ENCODE peak calls at places on chromosomes 5 and 9, in seven cellular contexts. V is WTC11, A is astrocyte of the spinal cord, S is endothelial cell, X is cardiac muscle cell, P is left lung, O is transverse colon. T is an unnamed sample.

GRCh38 chr5:12672141-12672540 is 767.9 kb upstream of the CTNND2 start:
- DNase-seq in P (no peak), A (no peak), S (no peak), V (no peak), O (no peak), X (peak; percentile 20), T (no peak)

GRCh38 chr9:87336914-87337333 is 160.7 kb upstream of the DAPK1 start:
- DNase-seq in S (no peak), X (peak; percentile 79), A (peak; percentile 83), V (no peak), O (no peak), P (no peak), T (peak; percentile 5)

GRCh38 chr5:61052870-61053269 is 107.9 kb downstream of the NDUFAF2 start:
- DNase-seq in O (no peak), A (peak; percentile 91), X (no peak), V (no peak), S (no peak), P (no peak), T (no peak)

GRCh38 chr5:14319102-14319501 is 176.0 kb downstream of the TRIO start:
- DNase-seq in P (no peak), O (no peak), S (no peak), A (no peak), V (no peak), X (no peak), T (no peak)

GRCh38 chr9:125847735-125848134 is 100.6 kb downstream of the PBX3 start:
- DNase-seq in V (no peak), A (no peak), S (no peak), X (no peak), P (no peak), O (no peak), T (no peak)

GRCh38 chr5:160931283-160931682 is 79.3 kb upstream of the ATP10B start:
- DNase-seq in S (no peak), A (no peak), P (no peak), O (no peak), X (no peak), V (no peak), T (no peak)

GRCh38 chr5:150508828-150509227 is 897 bp downstream of the NDST1 start:
- DNase-seq in V (no peak), A (no peak), X (no peak), S (no peak), O (no peak), P (no peak), T (no peak)

GRCh38 chr9:136965771-136966484 is 11.4 kb upstream of the PTGDS start:
- DNase-seq in V (no peak), O (no peak), P (no peak), A (no peak), S (no peak), X (no peak), T (no peak)

GRCh38 chr9:16611001-16611400 is 259.5 kb downstream of the BNC2 start:
- DNase-seq in X (no peak), O (no peak), P (no peak), A (no peak), S (no peak), V (no peak), T (no peak)

GRCh38 chr5:76402880-76403712 is at the start of gene IQGAP2:
- DNase-seq in X (peak; percentile 84), O (peak; percentile 85), A (peak; percentile 61), V (peak; percentile 79), S (peak; percentile 88), P (peak; percentile 95), T (peak; percentile 91)

GRCh38 chr9:105088499-105088898 is 156.0 kb upstream of the SLC44A1 start:
- DNase-seq in O (no peak), V (no peak), A (no peak), X (no peak), P (no peak), S (no peak), T (no peak)

GRCh38 chr9:99059074-99059894 is 45.6 kb upstream of the TGFBR1 start:
- DNase-seq in O (peak; percentile 23), S (no peak), P (no peak), X (no peak), V (no peak), A (no peak), T (peak; percentile 59)

GRCh38 chr9:87342743-87343142 is 154.9 kb upstream of the DAPK1 start:
- DNase-seq in A (no peak), P (no peak), O (no peak), S (no peak), V (no peak), X (no peak), T (no peak)

GRCh38 chr5:149697001-149697400 is 33.1 kb upstream of the PPARGC1B start:
- DNase-seq in A (no peak), O (no peak), V (no peak), X (no peak), S (no peak), P (no peak), T (no peak)

GRCh38 chr5:5014836-5015235 is 125.3 kb upstream of the ADAMTS16 start:
- DNase-seq in A (peak; percentile 85), P (no peak), O (no peak), S (no peak), V (no peak), X (no peak), T (no peak)

GRCh38 chr9:113349434-113350337 is at the start of gene BSPRY:
- DNase-seq in V (peak; percentile 35), P (peak; percentile 81), O (peak; percentile 68), A (no peak), X (peak; percentile 45), S (peak; percentile 26), T (peak; percentile 56)

GRCh38 chr5:115831163-115831768 is 10.1 kb downstream of the ATG12 start:
- DNase-seq in S (peak; percentile 25), O (peak; percentile 15), X (peak; percentile 31), V (no peak), P (no peak), A (peak; percentile 46), T (peak; percentile 6)

GRCh38 chr9:114339130-114339908 is 9.7 kb downstream of the ORM2 start:
- DNase-seq in O (peak; percentile 53), X (peak; percentile 54), A (peak; percentile 33), V (peak; percentile 70), S (peak; percentile 70), P (peak; percentile 87), T (peak; percentile 69)

GRCh38 chr5:111673896-111674626 is 82.9 kb downstream of the NREP start:
- DNase-seq in S (no peak), V (no peak), A (no peak), O (no peak), P (no peak), X (no peak), T (no peak)

GRCh38 chr5:50580506-50580905 is 85.9 kb upstream of the PARP8 start:
- DNase-seq in O (no peak), A (no peak), X (no peak), V (no peak), P (no peak), S (no peak), T (no peak)

GRCh38 chr5:39176740-39177628 is 42.4 kb downstream of the FYB1 start:
- DNase-seq in P (no peak), A (no peak), V (no peak), X (no peak), O (no peak), S (no peak), T (no peak)

GRCh38 chr5:123997354-123998215 is 485.6 kb downstream of the CSNK1G3 start:
- DNase-seq in V (no peak), O (no peak), S (no peak), A (peak; percentile 69), X (no peak), P (no peak), T (no peak)

GRCh38 chr9:38117646-38118045 is 48.6 kb upstream of the SHB start:
- DNase-seq in O (no peak), V (no peak), S (no peak), X (no peak), A (no peak), P (no peak), T (no peak)

GRCh38 chr9:74942801-74943200 is 9.9 kb downstream of the C9orf40 start:
- DNase-seq in V (no peak), P (no peak), S (no peak), X (no peak), A (no peak), O (no peak), T (no peak)

GRCh38 chr5:79133121-79133656 is 21.6 kb downstream of the BHMT start:
- DNase-seq in X (peak; percentile 62), V (no peak), A (peak; percentile 73), S (no peak), O (no peak), P (no peak), T (no peak)

GRCh38 chr9:128322342-128323191 is at the start of the genes COQ4 and TRUB2:
- DNase-seq in P (peak; percentile 96), A (peak; percentile 97), S (peak; percentile 84), V (peak; percentile 91), O (peak; percentile 95), X (peak; percentile 98), T (peak; percentile 95)
- TF ChIP-seq CTCF in P (no peak), A (no peak), S (no peak), V (no peak), O (no peak), X (no peak), T (no peak)

GRCh38 chr5:176609724-176610429 is at the start of gene GPRIN1:
- DNase-seq in V (peak; percentile 66), O (peak; percentile 44), X (peak; percentile 93), A (peak; percentile 40), P (peak; percentile 92), S (peak; percentile 81), T (peak; percentile 79)

GRCh38 chr5:176608937-176609723 is 826 bp downstream of the GPRIN1 start:
- DNase-seq in S (no peak), O (no peak), X (no peak), V (no peak), P (no peak), A (no peak), T (peak; percentile 58)

GRCh38 chr5:176612008-176612407 is 2.1 kb upstream of the GPRIN1 start:
- DNase-seq in X (no peak), O (no peak), P (no peak), V (no peak), A (no peak), S (no peak), T (no peak)

GRCh38 chr5:176611435-176611834 is 1.5 kb upstream of the GPRIN1 start:
- DNase-seq in O (peak; percentile 76), V (peak; percentile 82), A (peak; percentile 84), X (peak; percentile 91), P (no peak), S (peak; percentile 83), T (no peak)

DNA sequence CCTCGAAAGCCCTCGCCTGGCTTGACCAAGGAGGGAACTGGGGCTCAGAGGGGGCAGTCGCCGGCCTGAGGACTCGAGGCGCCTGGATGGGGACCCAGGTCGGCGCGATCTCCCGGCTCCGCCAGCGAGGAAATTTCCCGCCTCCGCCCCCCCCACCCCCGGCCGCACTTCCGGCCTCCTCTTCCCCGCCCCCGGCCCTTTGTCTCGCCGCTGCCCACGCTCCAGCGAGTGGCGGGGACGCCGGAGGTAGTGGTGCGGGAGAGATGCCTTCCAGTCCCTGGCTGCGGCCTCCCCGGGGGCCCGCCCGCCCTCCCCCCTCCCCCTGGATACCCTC is 441 bp upstream of the GPRIN1 start:
- DNase-seq in P (no peak), A (no peak), X (no peak), S (no peak), V (no peak), O (no peak), T (no peak)
- TF ChIP-seq CTCF in P (no peak), A (no peak), X (no peak), S (no peak), V (no peak), O (no peak), T (no peak)

GRCh38 chr9:130327070-130327780 is 61.7 kb downstream of the HMCN2 start:
- DNase-seq in P (no peak), X (peak; percentile 36), A (no peak), S (peak; percentile 60), O (no peak), V (peak; percentile 87), T (no peak)
- TF ChIP-seq CTCF in P (no peak), X (peak; percentile 39), A (peak; percentile 37), S (peak; percentile 48), O (peak; percentile 23), V (peak; percentile 79), T (peak; percentile 35)

GRCh38 chr5:179679014-179679674 is 1.7 kb downstream of the CBY3 start:
- DNase-seq in X (no peak), S (peak; percentile 69), P (peak; percentile 91), V (peak; percentile 84), A (peak; percentile 60), O (peak; percentile 84), T (no peak)
- TF ChIP-seq CTCF in X (peak; percentile 50), S (peak; percentile 26), P (peak; percentile 23), V (no peak), A (peak; percentile 32), O (peak; percentile 17), T (peak; percentile 44)